ENCODE peak calls at places on chromosomes 5 and 9, in five cellular contexts. L is IMR-90, X is H1, T is H9, G is mesenchymal stem cell. I is an unnamed sample.
A peak's percentile ranks its signal among the peaks of the same experiment; 100 is the strongest.

GRCh38 chr9:74784506-74784905 is 103.2 kb downstream of the TRPM6 start:
- DNase-seq in L (peak; percentile 19), X (no peak), T (no peak), G (no peak), I (no peak)

GRCh38 chr5:169742773-169743296 is 105.8 kb downstream of the DOCK2 start:
- DNase-seq in L (peak; percentile 76), X (no peak), T (no peak), G (peak; percentile 84), I (no peak)

GRCh38 chr5:116521173-116521872 is 53.3 kb downstream of the SEMA6A start:
- DNase-seq in L (no peak), X (no peak), T (no peak), G (peak; percentile 73), I (no peak)

GRCh38 chr5:55407059-55407684 is 99.4 kb downstream of the MTREX start:
- DNase-seq in L (peak; percentile 64), X (no peak), T (no peak), G (peak; percentile 68), I (no peak)

GRCh38 chr5:102545175-102545574 is 46.4 kb upstream of the SLCO6A1 start:
- DNase-seq in L (no peak), X (peak; percentile 63), T (peak; percentile 79), G (peak; percentile 21), I (no peak)

GRCh38 chr9:74726581-74726980 is 161.1 kb downstream of the TRPM6 start:
- DNase-seq in L (no peak), X (no peak), T (no peak), G (no peak), I (no peak)

GRCh38 chr9:93148721-93149120 is 14.7 kb upstream of the NINJ1 start:
- DNase-seq in L (no peak), X (no peak), T (no peak), G (no peak), I (no peak)

GRCh38 chr5:154644745-154645411 is 110.3 kb upstream of the LARP1 start:
- DNase-seq in L (no peak), X (no peak), T (no peak), G (no peak), I (no peak)

GRCh38 chr5:43312076-43312620 is 1.1 kb downstream of the HMGCS1 start:
- DNase-seq in L (no peak), X (no peak), T (no peak), G (no peak), I (no peak)

GRCh38 chr5:34053133-34053532 is 10.1 kb upstream of the C1QTNF3 start:
- DNase-seq in L (peak; percentile 78), X (no peak), T (no peak), G (peak; percentile 44), I (no peak)

GRCh38 chr5:179805070-179805528 is 1.6 kb downstream of the MGAT4B start:
- DNase-seq in L (no peak), X (no peak), T (no peak), G (no peak), I (no peak)

GRCh38 chr5:65022932-65023331 is 254.2 kb downstream of the CWC27 start:
- DNase-seq in L (no peak), X (no peak), T (no peak), G (no peak), I (no peak)
- H4K91ac ChIP-seq in L (no peak overlapping the region), X (no peak overlapping the region), T (no peak overlapping the region), G (no peak overlapping the region), I (no peak overlapping the region)

GRCh38 chr9:89605181-89606048 is 603 bp downstream of the GADD45G start:
- DNase-seq in L (peak; percentile 19), X (peak; percentile 72), T (peak; percentile 44), G (peak; percentile 81), I (peak; percentile 33)
- H4K91ac ChIP-seq in L (peak overlapping the region; percentile 17), X (no peak overlapping the region), T (no peak overlapping the region), G (peak overlapping the region; percentile 90), I (no peak overlapping the region)

DNA sequence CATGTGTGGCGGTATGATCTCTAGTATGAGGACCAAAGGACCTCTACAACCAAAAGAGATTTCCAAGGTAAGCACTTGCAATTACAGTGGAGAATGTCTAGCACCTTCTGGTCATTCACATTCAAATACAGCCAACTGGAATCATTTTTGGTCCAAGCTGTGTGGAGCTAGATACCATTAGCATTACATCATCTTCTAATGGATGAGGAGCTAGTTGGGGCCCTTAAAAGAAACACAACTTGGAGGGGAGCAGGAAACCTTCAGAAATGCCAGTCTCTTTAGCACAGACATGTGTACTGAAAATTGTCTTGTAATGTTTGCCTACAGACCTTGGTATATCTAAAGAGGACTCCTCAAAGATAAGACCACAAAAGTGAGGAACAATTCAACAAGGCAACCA is 244.6 kb downstream of the BNC2 start:
- DNase-seq in L (peak; percentile 67), X (no peak), T (no peak), G (peak; percentile 58), I (no peak)
- H4K91ac ChIP-seq in L (peak overlapping the region; percentile 54), X (no peak overlapping the region), T (no peak overlapping the region), G (no peak overlapping the region), I (no peak overlapping the region)

GRCh38 chr9:31168161-31168560 is 1216.3 kb upstream of the ACO1 start:
- DNase-seq in L (no peak), X (no peak), T (no peak), G (no peak), I (no peak)
- H4K91ac ChIP-seq in L (no peak overlapping the region), X (no peak overlapping the region), T (no peak overlapping the region), G (no peak overlapping the region), I (no peak overlapping the region)

GRCh38 chr5:138594305-138595058 is 19.3 kb upstream of the HSPA9 start:
- DNase-seq in L (no peak), X (no peak), T (no peak), G (no peak), I (no peak)
- H4K91ac ChIP-seq in L (no peak overlapping the region), X (no peak overlapping the region), T (no peak overlapping the region), G (no peak overlapping the region), I (no peak overlapping the region)

GRCh38 chr9:86282077-86282978 is at the start of gene ISCA1:
- DNase-seq in L (peak; percentile 87), X (peak; percentile 100), T (peak; percentile 97), G (peak; percentile 95), I (peak; percentile 95)
- H4K91ac ChIP-seq in L (peak within 1 kb of the TSS; percentile 78), X (peak within 1 kb of the TSS; percentile 4), T (no peak within 1 kb of the TSS), G (peak within 1 kb of the TSS; percentile 87), I (no peak within 1 kb of the TSS)